ENCODE peak calls at places on chromosome 3, in five cellular contexts. One of them, this sample, is unnamed.

GRCh38 chr3:44674211-44674610 is 25.7 kb downstream of the ZNF35 start:
- DNase-seq in lower lobe of right lung: no peak
- DNase-seq in hepatocyte: no peak
- DNase-seq in HepG2: no peak
- DNase-seq in IMR-90: no peak
- DNase-seq in this sample: no peak

GRCh38 chr3:50388021-50388719 is 28.8 kb upstream of the TMEM115 start:
- DNase-seq in lower lobe of right lung: no peak
- DNase-seq in hepatocyte: peak; percentile 30
- DNase-seq in HepG2: no peak
- DNase-seq in IMR-90: no peak
- DNase-seq in this sample: no peak

GRCh38 chr3:43372809-43373587 is 86.7 kb downstream of the SNRK start:
- DNase-seq in lower lobe of right lung: no peak
- DNase-seq in hepatocyte: no peak
- DNase-seq in HepG2: no peak
- DNase-seq in IMR-90: no peak
- DNase-seq in this sample: no peak

GRCh38 chr3:85074003-85074402 is 115.2 kb downstream of the CADM2 start:
- DNase-seq in lower lobe of right lung: no peak
- DNase-seq in hepatocyte: no peak
- DNase-seq in HepG2: no peak
- DNase-seq in IMR-90: no peak
- DNase-seq in this sample: no peak

GRCh38 chr3:192772495-192772894 is 45.2 kb upstream of the FGF12 start:
- DNase-seq in lower lobe of right lung: no peak
- DNase-seq in hepatocyte: peak; percentile 61
- DNase-seq in HepG2: peak; percentile 2
- DNase-seq in IMR-90: peak; percentile 18
- DNase-seq in this sample: peak; percentile 20

GRCh38 chr3:15645740-15646490 is 44.4 kb downstream of the BTD start:
- DNase-seq in lower lobe of right lung: no peak
- DNase-seq in hepatocyte: peak; percentile 68
- DNase-seq in HepG2: no peak
- DNase-seq in IMR-90: peak; percentile 94
- DNase-seq in this sample: peak; percentile 86

GRCh38 chr3:49165771-49166751 is at the start of gene CCDC71:
- DNase-seq in lower lobe of right lung: peak; percentile 84
- DNase-seq in hepatocyte: peak; percentile 89
- DNase-seq in HepG2: peak; percentile 43
- DNase-seq in IMR-90: peak; percentile 51
- DNase-seq in this sample: peak; percentile 70

GRCh38 chr3:41356775-41357174 is 157.5 kb downstream of the CTNNB1 start:
- DNase-seq in lower lobe of right lung: no peak
- DNase-seq in hepatocyte: no peak
- DNase-seq in HepG2: no peak
- DNase-seq in IMR-90: no peak
- DNase-seq in this sample: peak; percentile 8

GRCh38 chr3:30855390-30855789 is 39.1 kb downstream of the GADL1 start:
- DNase-seq in lower lobe of right lung: no peak
- DNase-seq in hepatocyte: peak; percentile 9
- DNase-seq in HepG2: no peak
- DNase-seq in IMR-90: no peak
- DNase-seq in this sample: peak; percentile 3

GRCh38 chr3:194220776-194221735 is 85.1 kb downstream of the HES1 start:
- DNase-seq in lower lobe of right lung: no peak
- DNase-seq in hepatocyte: no peak
- DNase-seq in HepG2: no peak
- DNase-seq in IMR-90: no peak
- DNase-seq in this sample: peak; percentile 41

GRCh38 chr3:33911525-33912322 is 113.3 kb downstream of the PDCD6IP start:
- DNase-seq in lower lobe of right lung: no peak
- DNase-seq in hepatocyte: no peak
- DNase-seq in HepG2: no peak
- DNase-seq in IMR-90: peak; percentile 65
- DNase-seq in this sample: peak; percentile 33

GRCh38 chr3:161879470-161879869 is 382.9 kb downstream of the OTOL1 start:
- DNase-seq in lower lobe of right lung: no peak
- DNase-seq in hepatocyte: no peak
- DNase-seq in HepG2: no peak
- DNase-seq in IMR-90: no peak
- DNase-seq in this sample: no peak

GRCh38 chr3:183265713-183266417 is 12.8 kb downstream of the B3GNT5 start:
- DNase-seq in lower lobe of right lung: no peak
- DNase-seq in hepatocyte: peak; percentile 76
- DNase-seq in HepG2: peak; percentile 56
- DNase-seq in IMR-90: peak; percentile 81
- DNase-seq in this sample: peak; percentile 92

GRCh38 chr3:39801216-39801615 is 8.2 kb upstream of the MYRIP start:
- DNase-seq in lower lobe of right lung: no peak
- DNase-seq in hepatocyte: no peak
- DNase-seq in HepG2: no peak
- DNase-seq in IMR-90: no peak
- DNase-seq in this sample: no peak

GRCh38 chr3:177525987-177526712 is 328.9 kb upstream of the TBL1XR1 start:
- DNase-seq in lower lobe of right lung: peak; percentile 57
- DNase-seq in hepatocyte: no peak
- DNase-seq in HepG2: peak; percentile 54
- DNase-seq in IMR-90: no peak
- DNase-seq in this sample: no peak

GRCh38 chr3:12465151-12465795 is 19.0 kb upstream of the TSEN2 start:
- DNase-seq in lower lobe of right lung: no peak
- DNase-seq in hepatocyte: no peak
- DNase-seq in HepG2: no peak
- DNase-seq in IMR-90: no peak
- DNase-seq in this sample: no peak

GRCh38 chr3:12462159-12462962 is 21.9 kb upstream of the TSEN2 start:
- DNase-seq in lower lobe of right lung: peak; percentile 67
- DNase-seq in hepatocyte: peak; percentile 55
- DNase-seq in HepG2: peak; percentile 57
- DNase-seq in IMR-90: no peak
- DNase-seq in this sample: no peak

GRCh38 chr3:12464181-12464580 is 20.1 kb upstream of the TSEN2 start:
- DNase-seq in lower lobe of right lung: no peak
- DNase-seq in hepatocyte: no peak
- DNase-seq in HepG2: no peak
- DNase-seq in IMR-90: no peak
- DNase-seq in this sample: no peak

GRCh38 chr3:12465826-12466225 is 18.5 kb upstream of the TSEN2 start:
- DNase-seq in lower lobe of right lung: no peak
- DNase-seq in hepatocyte: no peak
- DNase-seq in HepG2: no peak
- DNase-seq in IMR-90: no peak
- DNase-seq in this sample: no peak

DNA sequence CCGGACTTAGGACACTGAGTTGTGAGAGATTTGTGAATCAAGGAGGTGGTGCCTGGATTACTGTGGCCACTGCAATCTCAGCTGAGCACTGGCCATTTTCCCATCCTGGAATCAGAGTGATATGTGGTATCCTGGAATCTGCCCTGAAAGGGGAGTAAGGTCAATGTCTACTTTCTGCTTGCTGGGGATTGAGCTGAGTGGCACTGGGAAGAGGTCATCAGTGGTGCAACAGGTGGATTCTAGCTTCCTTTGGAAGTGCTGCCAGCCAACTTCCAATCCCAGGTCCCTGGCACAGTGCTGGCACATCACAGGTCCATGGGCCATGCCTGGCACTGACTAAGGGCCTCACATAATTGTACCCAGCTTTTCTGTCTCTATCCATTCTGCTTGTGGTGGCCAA is 20.6 kb upstream of the TSEN2 start:
- DNase-seq in lower lobe of right lung: no peak
- DNase-seq in hepatocyte: no peak
- DNase-seq in HepG2: no peak
- DNase-seq in IMR-90: no peak
- DNase-seq in this sample: no peak
- H3K27ac ChIP-seq in lower lobe of right lung: no peak overlapping the region
- H3K27ac ChIP-seq in hepatocyte: no peak overlapping the region
- H3K27ac ChIP-seq in HepG2: no peak overlapping the region
- H3K27ac ChIP-seq in IMR-90: no peak overlapping the region
- H3K27ac ChIP-seq in this sample: no peak overlapping the region

GRCh38 chr3:127746400-127747057 is 73.8 kb downstream of the ABTB1 start:
- DNase-seq in lower lobe of right lung: no peak
- DNase-seq in hepatocyte: peak; percentile 71
- DNase-seq in HepG2: no peak
- DNase-seq in IMR-90: no peak
- DNase-seq in this sample: no peak

GRCh38 chr3:127743676-127744075 is 70.9 kb downstream of the ABTB1 start:
- DNase-seq in lower lobe of right lung: no peak
- DNase-seq in hepatocyte: no peak
- DNase-seq in HepG2: no peak
- DNase-seq in IMR-90: no peak
- DNase-seq in this sample: no peak

GRCh38 chr3:127744216-127744815 is 71.6 kb downstream of the ABTB1 start:
- DNase-seq in lower lobe of right lung: no peak
- DNase-seq in hepatocyte: no peak
- DNase-seq in HepG2: no peak
- DNase-seq in IMR-90: no peak
- DNase-seq in this sample: no peak

GRCh38 chr3:127745656-127746399 is 73.1 kb downstream of the ABTB1 start:
- DNase-seq in lower lobe of right lung: no peak
- DNase-seq in hepatocyte: no peak
- DNase-seq in HepG2: no peak
- DNase-seq in IMR-90: no peak
- DNase-seq in this sample: no peak

GRCh38 chr3:127744875-127745274 is 72.1 kb downstream of the ABTB1 start:
- DNase-seq in lower lobe of right lung: no peak
- DNase-seq in hepatocyte: no peak
- DNase-seq in HepG2: no peak
- DNase-seq in IMR-90: no peak
- DNase-seq in this sample: no peak
- TF ChIP-seq CTCF in lower lobe of right lung: no peak
- TF ChIP-seq CTCF in hepatocyte: no peak
- TF ChIP-seq CTCF in HepG2: no peak
- TF ChIP-seq CTCF in IMR-90: no peak
- TF ChIP-seq CTCF in this sample: no peak

GRCh38 chr3:127717357-127718243 is 44.8 kb downstream of the ABTB1 start:
- DNase-seq in lower lobe of right lung: no peak
- DNase-seq in hepatocyte: no peak
- DNase-seq in HepG2: no peak
- DNase-seq in IMR-90: no peak
- DNase-seq in this sample: no peak
- H3K27ac ChIP-seq in lower lobe of right lung: no peak overlapping the region
- H3K27ac ChIP-seq in hepatocyte: no peak overlapping the region
- H3K27ac ChIP-seq in HepG2: no peak overlapping the region
- H3K27ac ChIP-seq in IMR-90: no peak overlapping the region
- H3K27ac ChIP-seq in this sample: no peak overlapping the region

DNA sequence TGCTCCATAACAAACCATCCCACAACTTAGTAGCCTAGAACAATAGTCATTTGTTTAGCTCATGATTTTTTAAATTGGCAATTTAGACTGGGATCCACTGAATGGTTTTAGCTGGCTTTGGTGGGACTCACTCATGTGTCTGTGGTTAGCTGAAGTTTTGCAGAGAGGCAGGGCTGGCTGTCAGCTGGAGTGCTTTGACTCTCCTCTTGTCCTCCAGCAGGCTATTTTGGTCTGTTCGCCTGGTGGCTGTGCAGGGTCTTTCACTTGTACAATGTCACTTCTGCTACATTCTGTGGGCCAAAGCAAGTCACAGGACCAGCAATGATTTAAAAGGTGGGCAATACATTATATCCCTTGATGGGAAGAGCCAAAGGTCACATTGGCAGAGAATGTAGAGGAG is 1146.5 kb downstream of the ROBO2 start:
- DNase-seq in lower lobe of right lung: no peak
- DNase-seq in hepatocyte: no peak
- DNase-seq in HepG2: no peak
- DNase-seq in IMR-90: no peak
- DNase-seq in this sample: no peak
- TF ChIP-seq CTCF in lower lobe of right lung: no peak
- TF ChIP-seq CTCF in hepatocyte: no peak
- TF ChIP-seq CTCF in HepG2: no peak
- TF ChIP-seq CTCF in IMR-90: no peak
- TF ChIP-seq CTCF in this sample: no peak

GRCh38 chr3:125593991-125594574 is 1.2 kb downstream of the OSBPL11 start:
- DNase-seq in lower lobe of right lung: no peak
- DNase-seq in hepatocyte: no peak
- DNase-seq in HepG2: no peak
- DNase-seq in IMR-90: no peak
- DNase-seq in this sample: no peak

GRCh38 chr3:125594581-125595011 is 701 bp downstream of the OSBPL11 start:
- DNase-seq in lower lobe of right lung: no peak
- DNase-seq in hepatocyte: peak; percentile 37
- DNase-seq in HepG2: no peak
- DNase-seq in IMR-90: peak; percentile 22
- DNase-seq in this sample: no peak

GRCh38 chr3:125587039-125587664 is 8.1 kb downstream of the OSBPL11 start:
- DNase-seq in lower lobe of right lung: no peak
- DNase-seq in hepatocyte: no peak
- DNase-seq in HepG2: no peak
- DNase-seq in IMR-90: peak; percentile 18
- DNase-seq in this sample: no peak

GRCh38 chr3:125589743-125590142 is 5.6 kb downstream of the OSBPL11 start:
- DNase-seq in lower lobe of right lung: no peak
- DNase-seq in hepatocyte: no peak
- DNase-seq in HepG2: no peak
- DNase-seq in IMR-90: no peak
- DNase-seq in this sample: no peak

GRCh38 chr3:125591116-125591755 is 4.1 kb downstream of the OSBPL11 start:
- DNase-seq in lower lobe of right lung: no peak
- DNase-seq in hepatocyte: no peak
- DNase-seq in HepG2: no peak
- DNase-seq in IMR-90: peak; percentile 11
- DNase-seq in this sample: no peak
- H3K27ac ChIP-seq in lower lobe of right lung: no peak overlapping the region
- H3K27ac ChIP-seq in hepatocyte: no peak overlapping the region
- H3K27ac ChIP-seq in HepG2: no peak overlapping the region
- H3K27ac ChIP-seq in IMR-90: no peak overlapping the region
- H3K27ac ChIP-seq in this sample: no peak overlapping the region

GRCh38 chr3:125059488-125060245 is 3.9 kb upstream of the HEG1 start:
- DNase-seq in lower lobe of right lung: no peak
- DNase-seq in hepatocyte: no peak
- DNase-seq in HepG2: no peak
- DNase-seq in IMR-90: peak; percentile 37
- DNase-seq in this sample: no peak
- TF ChIP-seq CTCF in lower lobe of right lung: no peak
- TF ChIP-seq CTCF in hepatocyte: no peak
- TF ChIP-seq CTCF in HepG2: no peak
- TF ChIP-seq CTCF in IMR-90: no peak
- TF ChIP-seq CTCF in this sample: no peak

GRCh38 chr3:46663611-46664135 is 29.8 kb downstream of the ALS2CL start:
- DNase-seq in lower lobe of right lung: peak; percentile 15
- DNase-seq in hepatocyte: peak; percentile 43
- DNase-seq in HepG2: no peak
- DNase-seq in IMR-90: peak; percentile 46
- DNase-seq in this sample: no peak
- H3K27ac ChIP-seq in lower lobe of right lung: no peak overlapping the region
- H3K27ac ChIP-seq in hepatocyte: peak overlapping the region; percentile 57
- H3K27ac ChIP-seq in HepG2: no peak overlapping the region
- H3K27ac ChIP-seq in IMR-90: peak overlapping the region; percentile 27
- H3K27ac ChIP-seq in this sample: no peak overlapping the region

DNA sequence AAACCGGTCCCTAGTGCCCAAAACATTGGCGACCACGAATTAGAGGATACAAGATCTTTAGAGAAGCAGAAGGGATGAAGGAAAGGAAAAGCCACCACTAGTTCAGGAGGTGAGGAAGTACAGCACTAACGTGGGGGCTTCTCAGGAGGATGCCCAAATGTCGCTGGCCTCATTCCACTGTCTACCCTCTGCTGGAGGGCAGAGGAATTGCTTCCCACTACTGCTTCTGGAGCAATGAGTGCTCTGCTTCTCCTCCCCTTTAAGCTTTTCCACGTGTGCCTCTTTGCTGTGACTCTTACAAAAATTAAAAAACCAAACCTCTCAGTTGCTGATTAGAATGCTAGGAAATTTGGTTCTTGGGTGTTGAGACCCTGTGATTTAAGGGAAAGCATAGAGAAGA is 281.3 kb downstream of the CLSTN2 start:
- DNase-seq in lower lobe of right lung: no peak
- DNase-seq in hepatocyte: no peak
- DNase-seq in HepG2: no peak
- DNase-seq in IMR-90: no peak
- DNase-seq in this sample: peak; percentile 16
- TF ChIP-seq CTCF in lower lobe of right lung: peak; percentile 34
- TF ChIP-seq CTCF in hepatocyte: no peak
- TF ChIP-seq CTCF in HepG2: peak; percentile 46
- TF ChIP-seq CTCF in IMR-90: peak; percentile 20
- TF ChIP-seq CTCF in this sample: peak; percentile 23